ENCODE peak calls at places on chromosomes 2 and 18, in eight cellular contexts. V is GM12878; U is HS-5; A is fibroblast of lung; M is stimulated activated CD4-positive, alpha-beta T cell treated with anti-CD3 and anti-CD28 coated beads, TNF-alpha, amount 100 ng/mL, for 1 hour; X is kidney epithelial cell; L is heart left ventricle; S is activated T-helper 1 cell treated with Interleukin-2 at 50 U/mL for 16 hours. H is an unnamed sample.

GRCh38 chr2:6937157-6937556 is 19.9 kb downstream of the RNF144A start:
- DNase-seq in V (no peak), A (no peak), X (no peak), M (no peak), S (no peak), L (no peak), U (no peak), H (no peak)

GRCh38 chr2:36371070-36371962 is 15.7 kb downstream of the CRIM1 start:
- DNase-seq in M (no peak), S (no peak), V (no peak), A (peak), L (no peak), U (no peak), X (no peak), H (no peak)

GRCh38 chr18:37497836-37498518 is 67.6 kb downstream of the CELF4 start:
- DNase-seq in L (no peak), V (no peak), M (no peak), U (no peak), X (no peak), S (no peak), A (no peak), H (no peak)

GRCh38 chr2:31038385-31038784 is 99.9 kb downstream of the GALNT14 start:
- DNase-seq in V (no peak), L (no peak), A (no peak), S (no peak), U (no peak), X (no peak), M (no peak), H (no peak)

GRCh38 chr2:46266134-46266533 is 31.1 kb upstream of the EPAS1 start:
- DNase-seq in X (no peak), M (no peak), A (peak), S (no peak), U (no peak), L (no peak), V (no peak), H (no peak)

GRCh38 chr18:54580202-54580729 is 10.8 kb upstream of the DYNAP start:
- DNase-seq in U (no peak), M (no peak), X (no peak), L (no peak), S (no peak), A (no peak), V (no peak), H (no peak)

GRCh38 chr2:29245742-29246387 is 130.7 kb downstream of the CLIP4 start:
- DNase-seq in L (no peak), M (no peak), U (no peak), A (no peak), X (no peak), V (no peak), S (no peak), H (no peak)

GRCh38 chr2:168524005-168524404 is 67.9 kb downstream of the CERS6 start:
- DNase-seq in S (no peak), L (no peak), A (no peak), V (no peak), M (no peak), U (no peak), X (no peak), H (no peak)

GRCh38 chr2:69779258-69779989 is 37.5 kb downstream of the ANXA4 start:
- DNase-seq in V (no peak), A (peak), X (no peak), M (no peak), S (no peak), U (peak), L (no peak), H (peak)

GRCh38 chr2:102063360-102063947 is 71.7 kb downstream of the IL1R2 start:
- DNase-seq in X (no peak), S (no peak), A (peak), M (no peak), V (no peak), L (peak), U (no peak), H (no peak)

GRCh38 chr2:124286089-124286783 is 261.1 kb downstream of the CNTNAP5 start:
- DNase-seq in U (no peak), M (no peak), X (no peak), V (no peak), L (no peak), A (no peak), S (no peak), H (no peak)

GRCh38 chr2:185239491-185239890 is 499.1 kb upstream of the FSIP2 start:
- DNase-seq in X (no peak), S (no peak), U (no peak), L (no peak), M (no peak), V (no peak), A (no peak), H (no peak)

H was measured in foreskin keratinocyte.